ENCODE peak calls at places on chromosomes 1 and 21, in ten cellular contexts. A is upper lobe of right lung; S is stimulated activated CD4-positive, alpha-beta T cell treated with anti-CD3 and anti-CD28 coated beads, Interleukin-1b, Interleukin-23, amount 100 ng/mL, for 4 hours; V is foreskin fibroblast; L is T-cell; U is RKO; J is activated naive CD8-positive, alpha-beta T cell treated with anti-CD3 and anti-CD28 coated beads for 36 hours; O is AG20443; Y is T-helper 17 cell; E is activated T-helper 1 cell treated with anti-CD3 and anti-CD28 coated beads, Interleukin-12 subunit alpha, Interleukin-12 subunit beta, Interleukin-2, Interleukin-4 antibody, amounts not matched to agents 30 ng/mL and 10 ng/mL and 1 ng/mL, durations not matched to agents 14 hours and 24 hours and 36 hours. Z is an unnamed sample.
A peak's percentile ranks its signal among the peaks of the same experiment; 100 is the strongest.

GRCh38 chr1:207124389-207124788 is 20.4 kb downstream of the C4BPA start:
- DNase-seq in O (no peak), V (no peak), Y (no peak), L (no peak), J (no peak), U (no peak), A (no peak), S (no peak), E (no peak), Z (no peak)

GRCh38 chr1:91700771-91701493 is 185.0 kb downstream of the TGFBR3 start:
- DNase-seq in L (no peak), S (no peak), U (no peak), A (no peak), V (peak; percentile 46), O (peak; percentile 43), Y (no peak), J (no peak), E (no peak), Z (no peak)

GRCh38 chr21:16768096-16768495 is 744.7 kb upstream of the CXADR start:
- DNase-seq in S (no peak), O (no peak), Y (no peak), A (no peak), L (no peak), E (no peak), J (no peak), V (no peak), U (no peak), Z (no peak)

GRCh38 chr1:41517039-41517438 is 32.6 kb upstream of the EDN2 start:
- DNase-seq in L (no peak), S (no peak), A (no peak), E (no peak), Y (no peak), O (no peak), V (no peak), U (no peak), J (no peak), Z (no peak)

GRCh38 chr1:203629509-203630082 is 3.0 kb downstream of the ATP2B4 start:
- DNase-seq in Y (peak; percentile 49), J (peak; percentile 72), V (no peak), L (peak; percentile 55), A (peak; percentile 85), U (no peak), O (peak; percentile 75), E (peak; percentile 51), S (no peak), Z (peak; percentile 42)

GRCh38 chr1:5721634-5722215 is 270.5 kb downstream of the NPHP4 start:
- DNase-seq in V (no peak), O (no peak), Y (no peak), E (no peak), A (no peak), J (no peak), L (no peak), S (no peak), U (no peak), Z (no peak)

GRCh38 chr1:167121375-167122120 is 27.7 kb downstream of the STYXL2 start:
- DNase-seq in L (peak; percentile 37), V (peak; percentile 9), U (no peak), Y (no peak), A (peak; percentile 81), O (peak; percentile 59), E (peak; percentile 13), J (peak; percentile 24), S (no peak), Z (peak; percentile 84)

GRCh38 chr1:115089443-115090340 is at the start of gene TSPAN2:
- DNase-seq in O (peak; percentile 77), L (peak; percentile 57), E (peak; percentile 21), J (peak; percentile 43), A (peak; percentile 73), Y (peak; percentile 68), V (no peak), S (peak; percentile 41), U (no peak), Z (peak; percentile 81)

GRCh38 chr1:240008298-240008697 is 83.4 kb upstream of the FMN2 start:
- DNase-seq in J (no peak), E (no peak), S (no peak), Y (no peak), O (no peak), A (no peak), U (no peak), V (no peak), L (no peak), Z (no peak)

GRCh38 chr1:161209790-161210409 is 5.2 kb upstream of the FCER1G start:
- DNase-seq in L (peak; percentile 81), A (peak; percentile 84), J (peak; percentile 73), U (peak; percentile 69), O (peak; percentile 86), Y (peak; percentile 37), E (peak; percentile 62), S (peak; percentile 54), V (peak; percentile 50), Z (peak; percentile 92)

GRCh38 chr1:59506952-59507351 is 210.1 kb downstream of the FGGY start:
- DNase-seq in L (no peak), A (no peak), J (no peak), S (no peak), Y (no peak), V (peak; percentile 29), U (no peak), O (peak; percentile 58), E (no peak), Z (no peak)

GRCh38 chr1:226736908-226737818 is 1.9 kb downstream of the ITPKB start:
- DNase-seq in L (peak; percentile 64), A (peak; percentile 74), O (peak; percentile 65), J (peak; percentile 71), V (peak; percentile 25), Y (peak; percentile 42), U (no peak), E (peak; percentile 41), S (no peak), Z (no peak)

GRCh38 chr1:205450448-205450847 is 5.4 kb downstream of the BLACAT1 start:
- DNase-seq in L (no peak), J (no peak), U (no peak), A (no peak), O (no peak), V (no peak), S (no peak), E (no peak), Y (no peak), Z (peak; percentile 74)

GRCh38 chr1:184296466-184297243 is 90.2 kb upstream of the C1orf21 start:
- DNase-seq in O (peak; percentile 71), U (no peak), L (no peak), V (peak; percentile 87), S (no peak), A (peak; percentile 66), Y (no peak), J (no peak), E (no peak), Z (peak; percentile 11)

GRCh38 chr1:16254263-16254948 is 17.4 kb upstream of the CPLANE2 start:
- DNase-seq in O (peak; percentile 39), J (no peak), S (no peak), V (no peak), E (no peak), U (peak; percentile 39), A (no peak), L (no peak), Y (no peak), Z (no peak)

GRCh38 chr21:36038701-36039497 is 21.4 kb downstream of the SETD4 start:
- DNase-seq in L (no peak), J (no peak), O (no peak), U (no peak), Y (no peak), V (no peak), A (no peak), E (no peak), S (no peak), Z (no peak)

GRCh38 chr1:31667065-31667785 is 22.5 kb upstream of the PEF1 start:
- DNase-seq in Y (no peak), L (no peak), A (peak; percentile 58), U (no peak), O (no peak), S (no peak), E (no peak), J (no peak), V (no peak), Z (no peak)

GRCh38 chr1:172723251-172723650 is 64.3 kb downstream of the FASLG start:
- DNase-seq in E (no peak), S (no peak), A (no peak), V (no peak), O (no peak), J (no peak), U (no peak), Y (no peak), L (no peak), Z (no peak)

GRCh38 chr1:23035823-23036452 is 16.7 kb downstream of the KDM1A start:
- DNase-seq in Y (no peak), A (no peak), O (no peak), L (no peak), S (no peak), V (no peak), J (no peak), U (no peak), E (no peak), Z (no peak)

GRCh38 chr1:22662986-22663408 is 10.0 kb downstream of the C1QB start:
- DNase-seq in O (no peak), A (no peak), E (no peak), Y (no peak), S (no peak), V (no peak), J (no peak), U (no peak), L (no peak), Z (no peak)

GRCh38 chr1:83860506-83861221 is 138.3 kb downstream of the TTLL7 start:
- DNase-seq in U (no peak), O (peak; percentile 11), E (peak; percentile 60), Y (peak; percentile 39), A (peak; percentile 93), J (peak; percentile 77), V (no peak), S (peak; percentile 60), L (peak; percentile 69), Z (peak; percentile 93)

GRCh38 chr1:171141336-171142051 is 43.6 kb upstream of the FMO2 start:
- DNase-seq in Y (no peak), A (no peak), S (no peak), J (no peak), L (no peak), E (no peak), V (peak; percentile 95), O (peak; percentile 73), U (no peak), Z (no peak)

GRCh38 chr1:229888561-229889001 is 178.5 kb upstream of the GALNT2 start:
- DNase-seq in O (no peak), E (no peak), L (no peak), S (no peak), U (no peak), Y (no peak), J (no peak), V (no peak), A (no peak), Z (no peak)

GRCh38 chr1:11761988-11762406 is at the start of gene C1orf167:
- DNase-seq in V (no peak), O (peak; percentile 34), S (peak; percentile 15), Y (peak; percentile 27), U (no peak), E (peak; percentile 27), A (no peak), L (peak; percentile 30), J (peak; percentile 54), Z (no peak)

GRCh38 chr1:245154429-245155185 is at the start of gene KIF26B:
- DNase-seq in E (peak; percentile 3), U (peak; percentile 77), A (peak; percentile 73), L (no peak), V (peak; percentile 47), S (no peak), O (peak; percentile 70), J (peak; percentile 45), Y (no peak), Z (peak; percentile 45)

GRCh38 chr1:11940260-11940921 is 5.9 kb downstream of the PLOD1 start:
- DNase-seq in J (no peak), U (no peak), S (no peak), O (peak; percentile 27), A (no peak), Y (no peak), E (no peak), L (no peak), V (peak; percentile 39), Z (no peak)